ENCODE peak calls at places on chromosomes 2 and 18, in ten cellular contexts. One of them, this sample, is unnamed.

GRCh38 chr18:25256439-25256838 is 95.5 kb downstream of the ZNF521 start:
- DNase-seq in OCI-LY7: no peak
- DNase-seq in neural crest cell: no peak
- DNase-seq in heart right ventricle: no peak
- DNase-seq in heart left ventricle: no peak
- DNase-seq in breast epithelium: no peak
- DNase-seq in brain microvascular endothelial cell: no peak
- DNase-seq in GM13976: no peak
- DNase-seq in PC-3: no peak
- DNase-seq in cardiac fibroblast: no peak
- DNase-seq in this sample: no peak

GRCh38 chr18:46019956-46020355 is 52.1 kb downstream of the PSTPIP2 start:
- DNase-seq in OCI-LY7: no peak
- DNase-seq in neural crest cell: no peak
- DNase-seq in heart right ventricle: no peak
- DNase-seq in heart left ventricle: no peak
- DNase-seq in breast epithelium: no peak
- DNase-seq in brain microvascular endothelial cell: no peak
- DNase-seq in GM13976: no peak
- DNase-seq in PC-3: no peak
- DNase-seq in cardiac fibroblast: no peak
- DNase-seq in this sample: no peak

GRCh38 chr2:25309402-25309801 is 32.3 kb downstream of the DNMT3A start:
- DNase-seq in OCI-LY7: peak
- DNase-seq in neural crest cell: peak
- DNase-seq in heart right ventricle: peak
- DNase-seq in heart left ventricle: no peak
- DNase-seq in breast epithelium: no peak
- DNase-seq in brain microvascular endothelial cell: peak
- DNase-seq in GM13976: peak
- DNase-seq in PC-3: peak
- DNase-seq in cardiac fibroblast: peak
- DNase-seq in this sample: peak

GRCh38 chr2:207122914-207123744 is 42.6 kb downstream of the KLF7 start:
- DNase-seq in OCI-LY7: no peak
- DNase-seq in neural crest cell: no peak
- DNase-seq in heart right ventricle: no peak
- DNase-seq in heart left ventricle: no peak
- DNase-seq in breast epithelium: no peak
- DNase-seq in brain microvascular endothelial cell: no peak
- DNase-seq in GM13976: no peak
- DNase-seq in PC-3: no peak
- DNase-seq in cardiac fibroblast: no peak
- DNase-seq in this sample: peak

GRCh38 chr18:2847341-2848144 is 737 bp downstream of the EMILIN2 start:
- DNase-seq in OCI-LY7: no peak
- DNase-seq in neural crest cell: peak
- DNase-seq in heart right ventricle: no peak
- DNase-seq in heart left ventricle: peak
- DNase-seq in breast epithelium: no peak
- DNase-seq in brain microvascular endothelial cell: peak
- DNase-seq in GM13976: peak
- DNase-seq in PC-3: no peak
- DNase-seq in cardiac fibroblast: peak
- DNase-seq in this sample: peak

GRCh38 chr18:38619129-38619528 is 1053.5 kb upstream of the CELF4 start:
- DNase-seq in OCI-LY7: no peak
- DNase-seq in neural crest cell: no peak
- DNase-seq in heart right ventricle: no peak
- DNase-seq in heart left ventricle: no peak
- DNase-seq in breast epithelium: no peak
- DNase-seq in brain microvascular endothelial cell: no peak
- DNase-seq in GM13976: no peak
- DNase-seq in PC-3: no peak
- DNase-seq in cardiac fibroblast: no peak
- DNase-seq in this sample: no peak

GRCh38 chr18:68219274-68219673 is 495.6 kb downstream of the TMX3 start:
- DNase-seq in OCI-LY7: no peak
- DNase-seq in neural crest cell: no peak
- DNase-seq in heart right ventricle: no peak
- DNase-seq in heart left ventricle: no peak
- DNase-seq in breast epithelium: no peak
- DNase-seq in brain microvascular endothelial cell: no peak
- DNase-seq in GM13976: no peak
- DNase-seq in PC-3: peak
- DNase-seq in cardiac fibroblast: no peak
- DNase-seq in this sample: no peak

GRCh38 chr2:70443078-70443465 is 110.6 kb downstream of the TGFA start:
- DNase-seq in OCI-LY7: no peak
- DNase-seq in neural crest cell: no peak
- DNase-seq in heart right ventricle: no peak
- DNase-seq in heart left ventricle: no peak
- DNase-seq in breast epithelium: no peak
- DNase-seq in brain microvascular endothelial cell: no peak
- DNase-seq in GM13976: no peak
- DNase-seq in PC-3: no peak
- DNase-seq in cardiac fibroblast: no peak
- DNase-seq in this sample: no peak

GRCh38 chr2:202765435-202765834 is 106.1 kb downstream of the ICA1L start:
- DNase-seq in OCI-LY7: no peak
- DNase-seq in neural crest cell: no peak
- DNase-seq in heart right ventricle: no peak
- DNase-seq in heart left ventricle: no peak
- DNase-seq in breast epithelium: no peak
- DNase-seq in brain microvascular endothelial cell: no peak
- DNase-seq in GM13976: no peak
- DNase-seq in PC-3: no peak
- DNase-seq in cardiac fibroblast: no peak
- DNase-seq in this sample: no peak

GRCh38 chr2:232348936-232349335 is 29.6 kb upstream of the ALPP start:
- DNase-seq in OCI-LY7: no peak
- DNase-seq in neural crest cell: no peak
- DNase-seq in heart right ventricle: no peak
- DNase-seq in heart left ventricle: no peak
- DNase-seq in breast epithelium: no peak
- DNase-seq in brain microvascular endothelial cell: no peak
- DNase-seq in GM13976: no peak
- DNase-seq in PC-3: peak
- DNase-seq in cardiac fibroblast: no peak
- DNase-seq in this sample: no peak

GRCh38 chr2:147451902-147452515 is 392.8 kb upstream of the ACVR2A start:
- DNase-seq in OCI-LY7: no peak
- DNase-seq in neural crest cell: no peak
- DNase-seq in heart right ventricle: no peak
- DNase-seq in heart left ventricle: no peak
- DNase-seq in breast epithelium: no peak
- DNase-seq in brain microvascular endothelial cell: no peak
- DNase-seq in GM13976: no peak
- DNase-seq in PC-3: no peak
- DNase-seq in cardiac fibroblast: no peak
- DNase-seq in this sample: no peak

GRCh38 chr2:46481541-46482193 is 2.3 kb downstream of the TMEM247 start:
- DNase-seq in OCI-LY7: no peak
- DNase-seq in neural crest cell: no peak
- DNase-seq in heart right ventricle: no peak
- DNase-seq in heart left ventricle: no peak
- DNase-seq in breast epithelium: no peak
- DNase-seq in brain microvascular endothelial cell: peak
- DNase-seq in GM13976: no peak
- DNase-seq in PC-3: peak
- DNase-seq in cardiac fibroblast: peak
- DNase-seq in this sample: no peak

GRCh38 chr2:23041443-23041842 is 343.5 kb upstream of the KLHL29 start:
- DNase-seq in OCI-LY7: no peak
- DNase-seq in neural crest cell: no peak
- DNase-seq in heart right ventricle: no peak
- DNase-seq in heart left ventricle: no peak
- DNase-seq in breast epithelium: no peak
- DNase-seq in brain microvascular endothelial cell: no peak
- DNase-seq in GM13976: no peak
- DNase-seq in PC-3: no peak
- DNase-seq in cardiac fibroblast: no peak
- DNase-seq in this sample: no peak

GRCh38 chr2:233795735-233796171 is 17.6 kb downstream of the MROH2A start:
- DNase-seq in OCI-LY7: no peak
- DNase-seq in neural crest cell: no peak
- DNase-seq in heart right ventricle: no peak
- DNase-seq in heart left ventricle: no peak
- DNase-seq in breast epithelium: no peak
- DNase-seq in brain microvascular endothelial cell: no peak
- DNase-seq in GM13976: no peak
- DNase-seq in PC-3: no peak
- DNase-seq in cardiac fibroblast: no peak
- DNase-seq in this sample: no peak

DNA sequence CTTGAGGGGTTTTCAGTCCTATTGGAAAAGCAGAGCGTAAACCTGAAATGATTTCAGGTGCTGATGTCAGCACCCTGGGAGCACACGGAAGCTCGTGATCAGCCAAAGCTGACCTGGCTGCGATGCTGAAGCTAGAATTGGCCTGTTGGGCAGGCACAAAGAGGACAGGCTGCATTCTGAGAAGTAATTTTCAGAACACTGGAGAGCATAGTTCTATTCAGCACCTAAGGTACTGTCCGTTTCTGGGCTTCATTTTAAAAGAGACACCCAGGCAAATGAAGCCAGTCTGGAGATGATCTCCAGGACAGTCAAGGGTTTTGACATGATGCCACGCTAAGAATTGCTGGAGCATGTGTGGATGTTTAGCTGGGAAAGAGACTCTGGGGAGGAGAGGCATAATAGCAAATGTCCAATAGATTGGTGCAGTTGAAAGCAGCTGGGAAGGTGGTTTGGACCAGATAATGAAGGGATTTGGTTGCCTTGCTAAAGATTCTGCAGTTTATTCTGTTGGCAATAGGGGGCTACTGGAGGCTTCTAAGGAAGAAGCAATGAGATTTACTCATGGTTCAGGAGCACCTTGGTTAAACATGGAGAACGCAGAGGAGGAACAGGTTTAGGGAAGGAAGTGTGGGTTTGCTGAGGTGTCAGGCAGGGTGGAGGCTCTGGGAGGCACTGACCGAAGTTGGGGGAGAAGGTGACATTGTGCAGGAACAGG is 86.6 kb downstream of the ACOXL start:
- DNase-seq in OCI-LY7: peak
- DNase-seq in neural crest cell: no peak
- DNase-seq in heart right ventricle: no peak
- DNase-seq in heart left ventricle: no peak
- DNase-seq in breast epithelium: no peak
- DNase-seq in brain microvascular endothelial cell: no peak
- DNase-seq in GM13976: no peak
- DNase-seq in PC-3: peak
- DNase-seq in cardiac fibroblast: peak
- DNase-seq in this sample: no peak
- TF ChIP-seq CTCF in OCI-LY7: peak
- TF ChIP-seq CTCF in neural crest cell: no peak
- TF ChIP-seq CTCF in heart right ventricle: no peak
- TF ChIP-seq CTCF in heart left ventricle: no peak
- TF ChIP-seq CTCF in breast epithelium: no peak
- TF ChIP-seq CTCF in brain microvascular endothelial cell: peak
- TF ChIP-seq CTCF in GM13976: no peak
- TF ChIP-seq CTCF in PC-3: peak
- TF ChIP-seq CTCF in cardiac fibroblast: peak
- TF ChIP-seq CTCF in this sample: peak

DNA sequence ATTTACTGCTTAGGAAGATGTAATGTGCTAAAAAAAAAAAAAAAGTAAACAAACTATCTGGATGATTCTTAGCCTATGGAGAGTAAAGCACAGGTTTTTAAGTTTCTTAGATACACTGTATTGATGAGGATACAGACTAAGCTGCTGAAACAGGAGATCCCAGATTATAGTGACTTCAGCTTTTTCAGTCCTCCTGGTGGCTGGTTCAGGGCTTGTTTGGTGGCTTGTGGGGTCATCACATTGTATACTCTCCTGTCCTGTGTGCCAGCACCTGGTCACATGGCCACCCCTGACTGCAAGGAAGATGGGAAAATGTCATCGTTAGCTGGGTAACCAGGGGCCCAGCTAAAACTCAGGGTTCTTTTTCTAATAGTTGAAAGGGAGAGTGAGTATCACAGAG is 31.4 kb downstream of the RAB31 start:
- DNase-seq in OCI-LY7: no peak
- DNase-seq in neural crest cell: no peak
- DNase-seq in heart right ventricle: no peak
- DNase-seq in heart left ventricle: no peak
- DNase-seq in breast epithelium: no peak
- DNase-seq in brain microvascular endothelial cell: no peak
- DNase-seq in GM13976: no peak
- DNase-seq in PC-3: no peak
- DNase-seq in cardiac fibroblast: no peak
- DNase-seq in this sample: no peak
- TF ChIP-seq CTCF in OCI-LY7: no peak
- TF ChIP-seq CTCF in neural crest cell: no peak
- TF ChIP-seq CTCF in heart right ventricle: no peak
- TF ChIP-seq CTCF in heart left ventricle: no peak
- TF ChIP-seq CTCF in breast epithelium: no peak
- TF ChIP-seq CTCF in brain microvascular endothelial cell: peak
- TF ChIP-seq CTCF in GM13976: no peak
- TF ChIP-seq CTCF in PC-3: no peak
- TF ChIP-seq CTCF in cardiac fibroblast: no peak
- TF ChIP-seq CTCF in this sample: no peak

DNA sequence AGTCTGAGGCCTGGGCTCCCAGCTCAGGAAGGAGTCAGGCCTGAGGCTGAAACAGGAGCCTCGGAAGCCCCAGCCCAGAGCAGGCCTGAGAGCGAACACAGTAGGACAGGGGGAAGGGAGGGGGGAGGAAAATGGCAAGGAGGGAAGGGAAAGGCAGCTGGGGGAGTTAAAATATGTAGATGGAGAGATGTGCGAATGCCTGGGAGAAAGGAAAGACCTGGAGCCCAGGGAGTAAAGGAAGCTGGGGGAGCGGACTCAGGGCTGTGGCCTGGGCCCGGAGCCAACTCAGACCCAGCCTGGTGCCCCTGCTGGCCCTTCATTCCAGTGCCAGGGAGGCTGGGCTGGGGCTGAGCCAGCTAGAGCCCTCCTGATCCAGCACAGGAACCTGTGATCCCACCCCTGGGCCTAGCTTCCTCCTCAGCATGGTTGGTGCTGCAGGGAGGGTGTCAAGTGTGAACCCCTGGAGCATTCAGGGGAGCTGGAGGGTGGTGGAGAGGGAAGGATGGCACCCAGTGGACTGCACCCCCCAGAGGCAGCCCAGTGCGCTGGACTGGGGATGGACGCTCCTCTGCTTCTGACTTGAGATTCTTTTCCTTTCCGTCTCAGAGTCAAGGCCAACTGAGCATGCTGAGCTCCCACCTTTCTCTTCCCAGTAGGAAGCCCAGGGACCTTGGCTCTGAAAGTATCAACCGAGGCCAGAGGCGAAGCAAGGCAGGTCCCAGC is 46.3 kb downstream of the EMX1 start:
- DNase-seq in OCI-LY7: no peak
- DNase-seq in neural crest cell: no peak
- DNase-seq in heart right ventricle: no peak
- DNase-seq in heart left ventricle: peak
- DNase-seq in breast epithelium: no peak
- DNase-seq in brain microvascular endothelial cell: no peak
- DNase-seq in GM13976: no peak
- DNase-seq in PC-3: no peak
- DNase-seq in cardiac fibroblast: no peak
- DNase-seq in this sample: no peak
- TF ChIP-seq CTCF in OCI-LY7: no peak
- TF ChIP-seq CTCF in neural crest cell: no peak
- TF ChIP-seq CTCF in heart right ventricle: no peak
- TF ChIP-seq CTCF in heart left ventricle: no peak
- TF ChIP-seq CTCF in breast epithelium: no peak
- TF ChIP-seq CTCF in brain microvascular endothelial cell: no peak
- TF ChIP-seq CTCF in GM13976: no peak
- TF ChIP-seq CTCF in PC-3: no peak
- TF ChIP-seq CTCF in cardiac fibroblast: no peak
- TF ChIP-seq CTCF in this sample: no peak

GRCh38 chr2:36530983-36531354 is 67.0 kb downstream of the FEZ2 start:
- DNase-seq in OCI-LY7: no peak
- DNase-seq in neural crest cell: no peak
- DNase-seq in heart right ventricle: peak
- DNase-seq in heart left ventricle: no peak
- DNase-seq in breast epithelium: no peak
- DNase-seq in brain microvascular endothelial cell: peak
- DNase-seq in GM13976: peak
- DNase-seq in PC-3: no peak
- DNase-seq in cardiac fibroblast: peak
- DNase-seq in this sample: no peak
- TF ChIP-seq CTCF in OCI-LY7: no peak
- TF ChIP-seq CTCF in neural crest cell: no peak
- TF ChIP-seq CTCF in heart right ventricle: peak
- TF ChIP-seq CTCF in heart left ventricle: peak
- TF ChIP-seq CTCF in breast epithelium: no peak
- TF ChIP-seq CTCF in brain microvascular endothelial cell: peak
- TF ChIP-seq CTCF in GM13976: no peak
- TF ChIP-seq CTCF in PC-3: no peak
- TF ChIP-seq CTCF in cardiac fibroblast: peak
- TF ChIP-seq CTCF in this sample: no peak

This sample was measured in activated CD8-positive, alpha-beta T cell treated with anti-CD3 and anti-CD28 coated beads for 36 hours.